ENCODE peak calls at places on chromosomes 12 and 14, in eight cellular contexts. U is fibroblast of the aortic adventitia, B is neural progenitor cell, L is epithelial cell of proximal tubule, G is NB4, V is iPS DF 6.9, D is fibroblast of mammary gland, X is body of pancreas. H is an unnamed sample.

GRCh38 chr14:34439090-34439489 is 22.9 kb downstream of the SPTSSA start:
- DNase-seq in U (no peak), B (no peak), L (no peak), G (no peak), V (no peak), D (no peak), X (no peak), H (no peak)

GRCh38 chr12:113259499-113259953 is 38.3 kb downstream of the TPCN1 start:
- DNase-seq in U (peak; percentile 83), B (no peak), L (no peak), G (peak; percentile 32), V (no peak), D (peak; percentile 77), X (peak; percentile 87), H (peak; percentile 55)

GRCh38 chr14:104268725-104269436 is 130.5 kb downstream of the KIF26A start:
- DNase-seq in U (no peak), B (no peak), L (no peak), G (no peak), V (no peak), D (no peak), X (no peak), H (no peak)

GRCh38 chr12:27820564-27820963 is 40.5 kb upstream of the MANSC4 start:
- DNase-seq in U (no peak), B (no peak), L (no peak), G (no peak), V (no peak), D (no peak), X (no peak), H (no peak)

GRCh38 chr12:48783432-48783831 is 5.5 kb downstream of the ADCY6 start:
- DNase-seq in U (no peak), B (no peak), L (no peak), G (no peak), V (no peak), D (no peak), X (no peak), H (no peak)

GRCh38 chr12:20716985-20717384 is 21.9 kb downstream of the SLCO1C1 start:
- DNase-seq in U (no peak), B (no peak), L (no peak), G (no peak), V (no peak), D (no peak), X (no peak), H (no peak)

GRCh38 chr12:93376436-93377251 is 1.1 kb upstream of the NUDT4 start:
- DNase-seq in U (peak; percentile 59), B (peak; percentile 81), L (no peak), G (peak; percentile 51), V (no peak), D (peak; percentile 54), X (peak; percentile 36), H (no peak)

GRCh38 chr12:128911861-128912260 is 58.6 kb downstream of the GLT1D1 start:
- DNase-seq in U (no peak), B (no peak), L (no peak), G (no peak), V (no peak), D (no peak), X (no peak), H (no peak)

DNA sequence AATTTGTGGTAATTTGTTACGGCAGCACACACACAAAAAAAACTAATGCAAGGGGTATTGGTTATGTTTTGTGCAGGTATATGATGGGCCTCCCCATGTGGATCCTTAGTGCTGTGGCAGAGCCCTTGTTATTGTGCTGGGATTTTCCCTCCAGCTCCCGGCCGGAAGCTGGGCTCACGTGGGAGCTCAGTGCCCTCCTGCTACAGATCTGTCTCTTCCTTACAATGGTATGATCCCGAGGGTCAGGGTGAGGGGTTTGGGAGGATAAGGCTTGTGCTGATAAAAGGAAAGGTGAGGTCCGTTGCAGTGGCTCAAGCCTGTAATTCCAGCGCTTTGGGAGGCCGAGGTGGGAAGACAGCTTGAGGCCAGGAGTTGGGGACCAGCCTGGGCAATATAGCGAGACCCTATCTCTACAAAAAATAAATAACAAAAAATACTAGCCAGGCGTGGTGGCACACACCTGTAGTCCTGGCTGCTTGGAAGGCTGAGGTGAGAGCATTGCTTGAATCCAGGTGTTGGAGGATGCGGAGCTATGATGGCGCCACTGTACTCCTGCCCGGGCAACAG is 861 bp upstream of the SLC48A1 start:
- DNase-seq in U (no peak), B (peak; percentile 20), L (no peak), G (no peak), V (no peak), D (no peak), X (no peak), H (no peak)
- H3K4me3 ChIP-seq in U (no peak overlapping the region), B (peak overlapping the region; percentile 100), L (peak overlapping the region; percentile 85), G (no peak overlapping the region), V (no peak overlapping the region), D (no peak overlapping the region), X (no peak overlapping the region), H (no peak overlapping the region)

GRCh38 chr12:4911316-4911994 is 1.8 kb downstream of the KCNA1 start:
- DNase-seq in U (no peak), B (no peak), L (no peak), G (no peak), V (no peak), D (no peak), X (no peak), H (no peak)

GRCh38 chr12:4908694-4909396 is 860 bp upstream of the KCNA1 start:
- DNase-seq in U (no peak), B (peak; percentile 97), L (no peak), G (no peak), V (peak; percentile 81), D (peak; percentile 44), X (no peak), H (peak; percentile 20)

GRCh38 chr12:4910502-4911315 is 1.0 kb downstream of the KCNA1 start:
- DNase-seq in U (peak; percentile 3), B (peak; percentile 20), L (no peak), G (no peak), V (no peak), D (no peak), X (no peak), H (no peak)

GRCh38 chr12:4909734-4910501 is at the start of gene KCNA1:
- DNase-seq in U (peak; percentile 7), B (peak; percentile 68), L (no peak), G (no peak), V (no peak), D (peak; percentile 12), X (no peak), H (peak; percentile 18)

DNA sequence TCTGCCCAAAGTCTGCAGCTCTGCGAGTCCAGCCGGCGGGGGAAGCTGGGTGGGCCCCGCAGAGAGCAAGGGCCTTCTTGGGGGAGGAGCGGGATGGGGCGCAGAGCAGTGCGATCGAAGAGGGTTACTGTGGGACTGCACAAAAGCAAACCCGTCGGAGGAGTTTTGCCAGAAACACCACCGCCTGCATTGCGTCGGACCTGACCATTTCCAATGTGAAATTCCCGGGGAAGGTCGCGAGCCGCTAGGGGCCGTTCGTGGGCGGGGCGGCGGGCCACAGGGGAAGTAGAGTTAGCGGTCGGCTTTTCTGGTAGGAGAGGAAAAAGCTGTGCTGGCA is 340 bp upstream of the KCNA1 start:
- DNase-seq in U (no peak), B (peak; percentile 58), L (no peak), G (no peak), V (no peak), D (no peak), X (no peak), H (no peak)
- H3K4me3 ChIP-seq in U (no peak overlapping the region), B (peak overlapping the region; percentile 62), L (no peak overlapping the region), G (no peak overlapping the region), V (peak overlapping the region; percentile 38), D (no peak overlapping the region), X (no peak overlapping the region), H (peak overlapping the region; percentile 31)

GRCh38 chr12:229441-230191 is 15.7 kb upstream of the SLC6A12 start:
- DNase-seq in U (no peak), B (peak; percentile 51), L (no peak), G (no peak), V (no peak), D (no peak), X (no peak), H (no peak)

GRCh38 chr12:234891-235415 is 21.0 kb upstream of the SLC6A12 start:
- DNase-seq in U (no peak), B (no peak), L (no peak), G (no peak), V (no peak), D (no peak), X (no peak), H (no peak)

GRCh38 chr12:230925-231671 is 17.1 kb upstream of the SLC6A12 start:
- DNase-seq in U (no peak), B (peak; percentile 35), L (no peak), G (no peak), V (no peak), D (no peak), X (no peak), H (no peak)

GRCh38 chr12:233615-233968 is 19.6 kb upstream of the SLC6A12 start:
- DNase-seq in U (no peak), B (no peak), L (no peak), G (no peak), V (no peak), D (no peak), X (no peak), H (no peak)

DNA sequence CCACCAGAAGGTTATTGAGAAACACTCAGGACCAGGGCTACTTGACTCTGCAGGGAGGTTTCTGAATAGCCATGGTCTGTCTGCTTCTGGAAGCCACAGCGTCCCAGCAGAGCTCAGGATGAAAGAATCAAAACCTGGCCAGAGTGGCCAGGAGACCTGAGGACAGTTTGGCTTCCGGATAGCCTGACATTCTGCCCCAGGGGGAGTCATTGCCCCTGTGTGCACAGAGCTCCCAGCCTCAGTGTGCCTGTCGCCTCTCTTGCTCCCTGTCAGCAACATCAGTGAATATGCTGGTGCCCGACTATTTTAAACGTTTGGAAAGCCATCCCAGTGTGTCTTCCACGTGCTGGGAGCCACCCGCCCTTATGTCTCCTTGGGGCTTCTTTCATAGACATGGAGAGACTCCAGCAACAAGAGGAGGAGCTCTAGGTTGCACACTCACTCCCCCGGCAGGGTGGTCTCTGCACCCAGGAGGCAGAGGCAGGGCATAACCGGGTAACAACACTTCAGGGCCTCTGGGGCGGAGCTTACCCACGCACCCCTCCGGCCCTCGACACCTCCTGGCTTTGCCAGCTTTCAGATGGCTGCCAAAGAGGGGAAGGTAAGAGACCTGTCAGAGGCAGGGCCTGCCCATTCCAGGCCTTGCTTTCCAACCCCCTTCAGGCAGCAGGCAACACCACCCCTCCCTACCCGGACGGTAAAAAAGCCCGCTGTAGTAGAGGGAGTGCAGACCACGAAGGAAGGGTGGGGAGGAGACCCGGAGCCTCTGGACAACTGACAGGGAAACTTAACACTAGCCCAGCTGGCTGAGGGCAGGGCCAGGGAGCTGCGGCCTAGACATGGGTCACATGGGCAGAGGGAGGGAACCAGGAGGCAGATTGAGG is 19.0 kb upstream of the SLC6A12 start:
- DNase-seq in U (no peak), B (no peak), L (no peak), G (peak; percentile 89), V (no peak), D (no peak), X (no peak), H (no peak)
- H3K4me3 ChIP-seq in U (no peak overlapping the region), B (no peak overlapping the region), L (no peak overlapping the region), G (no peak overlapping the region), V (no peak overlapping the region), D (no peak overlapping the region), X (no peak overlapping the region), H (no peak overlapping the region)

GRCh38 chr12:57549203-57549908 is 488 bp upstream of the KIF5A start:
- DNase-seq in U (no peak), B (no peak), L (no peak), G (no peak), V (no peak), D (no peak), X (no peak), H (no peak)

GRCh38 chr12:57545809-57546437 is 1.1 kb downstream of the DCTN2 start:
- DNase-seq in U (no peak), B (no peak), L (peak; percentile 7), G (no peak), V (no peak), D (no peak), X (no peak), H (no peak)

GRCh38 chr12:57548488-57548887 is 1.4 kb upstream of the KIF5A start:
- DNase-seq in U (no peak), B (no peak), L (no peak), G (no peak), V (no peak), D (no peak), X (no peak), H (no peak)

GRCh38 chr12:57547366-57548315 is 649 bp upstream of the DCTN2 start:
- DNase-seq in U (no peak), B (no peak), L (no peak), G (no peak), V (no peak), D (no peak), X (no peak), H (no peak)

GRCh38 chr12:57546438-57547365 is at the start of gene DCTN2:
- DNase-seq in U (peak; percentile 98), B (peak; percentile 98), L (peak; percentile 67), G (peak; percentile 99), V (peak; percentile 95), D (peak; percentile 96), X (peak; percentile 98), H (peak; percentile 98)
- H3K4me3 ChIP-seq in U (peak within 1 kb of the TSS; percentile 75), B (peak within 1 kb of the TSS; percentile 93), L (peak within 1 kb of the TSS; percentile 98), G (peak within 1 kb of the TSS; percentile 83), V (peak within 1 kb of the TSS; percentile 95), D (peak within 1 kb of the TSS; percentile 73), X (peak within 1 kb of the TSS; percentile 94), H (peak within 1 kb of the TSS; percentile 91)